ENCODE peak calls at places on chromosomes 12 and 14, in five cellular contexts. F is NCI-H1105, R is neural progenitor cell, E is Calu3, U is NCI-H2081. M is an unnamed sample.

GRCh38 chr12:104605685-104606084 is 148.9 kb downstream of the CHST11 start:
- DNase-seq in F (no peak), R (no peak), E (no peak), U (no peak), M (no peak)

GRCh38 chr12:124466200-124467128 is 100.9 kb downstream of the NCOR2 start:
- DNase-seq in F (no peak), R (no peak), E (no peak), U (no peak), M (no peak)

GRCh38 chr12:88836156-88836555 is 255.9 kb upstream of the KITLG start:
- DNase-seq in F (no peak), R (no peak), E (no peak), U (no peak), M (no peak)

GRCh38 chr12:52755533-52755932 is 21.6 kb downstream of the KRT76 start:
- DNase-seq in F (no peak), R (no peak), E (no peak), U (no peak), M (no peak)

GRCh38 chr12:125340791-125341190 is 275.6 kb downstream of the AACS start:
- DNase-seq in F (no peak), R (no peak), E (peak), U (no peak), M (peak)

GRCh38 chr14:22848391-22849164 is 12.2 kb downstream of the MMP14 start:
- DNase-seq in F (peak), R (peak), E (no peak), U (no peak), M (no peak)

GRCh38 chr12:53467880-53468279 is 16.0 kb downstream of the PCBP2 start:
- DNase-seq in F (no peak), R (no peak), E (no peak), U (no peak), M (no peak)

GRCh38 chr12:68358532-68359485 is 26.6 kb upstream of the MDM1 start:
- DNase-seq in F (no peak), R (peak), E (peak), U (peak), M (peak)

GRCh38 chr14:91144425-91145145 is 30.7 kb downstream of the DGLUCY start:
- DNase-seq in F (no peak), R (peak), E (no peak), U (no peak), M (no peak)

GRCh38 chr14:22333408-22334274 is 255.4 kb downstream of the DAD1 start:
- DNase-seq in F (no peak), R (peak), E (peak), U (no peak), M (peak)

GRCh38 chr14:73795974-73796373 is 55.7 kb upstream of the PTGR2 start:
- DNase-seq in F (no peak), R (no peak), E (peak), U (no peak), M (no peak)

GRCh38 chr12:87849074-87849473 is 180.1 kb downstream of the C12orf50 start:
- DNase-seq in F (no peak), R (no peak), E (no peak), U (no peak), M (no peak)

GRCh38 chr12:38771871-38772270 is 133.5 kb downstream of the CPNE8 start:
- DNase-seq in F (no peak), R (no peak), E (no peak), U (no peak), M (no peak)

GRCh38 chr12:120720234-120720968 is 5.2 kb upstream of the ACADS start:
- DNase-seq in F (no peak), R (no peak), E (no peak), U (no peak), M (no peak)

GRCh38 chr14:104353221-104353920 is 215.0 kb downstream of the KIF26A start:
- DNase-seq in F (no peak), R (no peak), E (no peak), U (no peak), M (no peak)

GRCh38 chr12:65200007-65200665 is 30.8 kb downstream of the LEMD3 start:
- DNase-seq in F (no peak), R (no peak), E (no peak), U (no peak), M (no peak)

GRCh38 chr14:93085916-93086315 is 29.8 kb downstream of the ITPK1 start:
- DNase-seq in F (no peak), R (peak), E (no peak), U (peak), M (no peak)

GRCh38 chr14:93317836-93318807 is 14.7 kb downstream of the BTBD7 start:
- DNase-seq in F (no peak), R (no peak), E (peak), U (no peak), M (no peak)

GRCh38 chr12:58639323-58639934 is 280.9 kb downstream of the LRIG3 start:
- DNase-seq in F (peak), R (no peak), E (no peak), U (peak), M (peak)

GRCh38 chr12:40344312-40344711 is 119.5 kb downstream of the LRRK2 start:
- DNase-seq in F (peak), R (no peak), E (no peak), U (no peak), M (no peak)

GRCh38 chr12:109596418-109597244 is 23.0 kb downstream of the MVK start:
- DNase-seq in F (no peak), R (no peak), E (no peak), U (no peak), M (no peak)

GRCh38 chr12:26845057-26845666 is 12.2 kb upstream of the ITPR2 start:
- DNase-seq in F (no peak), R (peak), E (peak), U (no peak), M (no peak)

GRCh38 chr14:100529561-100530031 is 57.6 kb downstream of the BEGAIN start:
- DNase-seq in F (no peak), R (no peak), E (no peak), U (no peak), M (no peak)

GRCh38 chr12:57090924-57091632 is 2.2 kb downstream of the NAB2 start:
- DNase-seq in F (no peak), R (no peak), E (no peak), U (no peak), M (no peak)

GRCh38 chr12:42587564-42588307 is 1.8 kb downstream of the PRICKLE1 start:
- DNase-seq in F (no peak), R (no peak), E (no peak), U (no peak), M (peak)

GRCh38 chr14:75563931-75564330 is 14.5 kb upstream of the FLVCR2 start:
- DNase-seq in F (no peak), R (no peak), E (no peak), U (no peak), M (no peak)

M was measured in SHP77 treated with DMSO at 0.1 percent for 48 hours.